ENCODE peak calls at places on chromosome 1, in four cellular contexts. W, I, E and B are unnamed samples.

GRCh38 chr1:54161495-54162168 is 8.8 kb upstream of the CDCP2 start:
- DNase-seq in W (no peak), I (no peak), E (no peak), B (no peak)

GRCh38 chr1:48055854-48056253 is 58.7 kb upstream of the TRABD2B start:
- DNase-seq in W (no peak), I (no peak), E (no peak), B (peak; percentile 70)

GRCh38 chr1:241376711-241377110 is 19.7 kb upstream of the RGS7 start:
- DNase-seq in W (no peak), I (no peak), E (no peak), B (no peak)

GRCh38 chr1:201711101-201711597 is 117.8 kb upstream of the IPO9 start:
- DNase-seq in W (no peak), I (no peak), E (no peak), B (no peak)

GRCh38 chr1:203316626-203317093 is 11.3 kb downstream of the BTG2 start:
- DNase-seq in W (no peak), I (no peak), E (no peak), B (no peak)

GRCh38 chr1:157154940-157155514 is 16.8 kb upstream of the ETV3 start:
- DNase-seq in W (peak; percentile 72), I (no peak), E (peak; percentile 72), B (no peak)

GRCh38 chr1:59733443-59734141 is 81.2 kb upstream of the HOOK1 start:
- DNase-seq in W (no peak), I (no peak), E (no peak), B (no peak)

GRCh38 chr1:203055166-203055799 is 29.0 kb downstream of the PPFIA4 start:
- DNase-seq in W (peak; percentile 63), I (peak; percentile 60), E (no peak), B (peak; percentile 69)

GRCh38 chr1:169460193-169460833 is 25.4 kb downstream of the SLC19A2 start:
- DNase-seq in W (no peak), I (no peak), E (no peak), B (peak; percentile 56)

GRCh38 chr1:172145231-172145651 is 275.2 kb upstream of the C1orf105 start:
- DNase-seq in W (no peak), I (no peak), E (no peak), B (no peak)

GRCh38 chr1:154527192-154527591 is 25.0 kb upstream of the SHE start:
- DNase-seq in W (no peak), I (no peak), E (no peak), B (no peak)

GRCh38 chr1:230286166-230286889 is 139.8 kb downstream of the PGBD5 start:
- DNase-seq in W (no peak), I (no peak), E (no peak), B (no peak)

GRCh38 chr1:177937931-177938330 is 31.9 kb downstream of the SEC16B start:
- DNase-seq in W (no peak), I (no peak), E (no peak), B (no peak)

GRCh38 chr1:21635138-21635535 is 34.0 kb downstream of the RAP1GAP start:
- DNase-seq in W (no peak), I (no peak), E (no peak), B (no peak)

GRCh38 chr1:78048446-78048845 is 2.7 kb downstream of the GIPC2 start:
- DNase-seq in W (no peak), I (no peak), E (no peak), B (no peak)

GRCh38 chr1:16630661-16631247 is 17.4 kb upstream of the NBPF1 start:
- DNase-seq in W (peak; percentile 84), I (no peak), E (no peak), B (no peak)

GRCh38 chr1:202131956-202132821 is 9.5 kb downstream of the GPR37L1 start:
- DNase-seq in W (no peak), I (no peak), E (no peak), B (no peak)

GRCh38 chr1:221601166-221601565 is 140.7 kb downstream of the DUSP10 start:
- DNase-seq in W (no peak), I (no peak), E (no peak), B (no peak)

GRCh38 chr1:32969556-32969955 is 4.9 kb upstream of the RNF19B start:
- DNase-seq in W (no peak), I (no peak), E (no peak), B (no peak)

GRCh38 chr1:222334026-222334680 is 213.8 kb downstream of the HHIPL2 start:
- DNase-seq in W (no peak), I (no peak), E (no peak), B (no peak)

GRCh38 chr1:6273380-6273891 is 12.5 kb upstream of the GPR153 start:
- DNase-seq in W (no peak), I (no peak), E (no peak), B (no peak)

GRCh38 chr1:204255225-204255624 is 41.4 kb upstream of the GOLT1A start:
- DNase-seq in W (no peak), I (peak; percentile 49), E (no peak), B (peak; percentile 63)

GRCh38 chr1:235998812-235999211 is 66.1 kb downstream of the NID1 start:
- DNase-seq in W (no peak), I (no peak), E (no peak), B (no peak)

GRCh38 chr1:168235548-168235885 is 9.7 kb downstream of the SFT2D2 start:
- DNase-seq in W (no peak), I (no peak), E (no peak), B (no peak)

GRCh38 chr1:224539971-224540370 is 76.1 kb upstream of the CNIH3 start:
- DNase-seq in W (no peak), I (no peak), E (no peak), B (no peak)

GRCh38 chr1:2631136-2632050 is 1.4 kb downstream of the MMEL1 start:
- DNase-seq in W (no peak), I (no peak), E (peak; percentile 61), B (no peak)

GRCh38 chr1:13801232-13801631 is 101.2 kb downstream of the PRDM2 start:
- DNase-seq in W (no peak), I (no peak), E (no peak), B (no peak)

GRCh38 chr1:207306603-207307002 is 14.9 kb upstream of the CD55 start:
- DNase-seq in W (no peak), I (no peak), E (no peak), B (no peak)

GRCh38 chr1:222224576-222224975 is 323.3 kb downstream of the HHIPL2 start:
- DNase-seq in W (no peak), I (no peak), E (no peak), B (no peak)

GRCh38 chr1:245858683-245859509 is 648.2 kb downstream of the SMYD3 start:
- DNase-seq in W (no peak), I (no peak), E (no peak), B (no peak)

GRCh38 chr1:243748706-243749283 is 101.2 kb downstream of the AKT3 start:
- DNase-seq in W (peak; percentile 55), I (peak; percentile 74), E (peak; percentile 49), B (no peak)

GRCh38 chr1:14599173-14599754 is 779 bp downstream of the KAZN start:
- DNase-seq in W (peak; percentile 36), I (peak; percentile 28), E (no peak), B (peak; percentile 56)

GRCh38 chr1:41420351-41420750 is 59.1 kb downstream of the FOXO6 start:
- DNase-seq in W (no peak), I (no peak), E (no peak), B (no peak)

GRCh38 chr1:17587693-17588047 is 48.2 kb downstream of the ARHGEF10L start:
- DNase-seq in W (no peak), I (no peak), E (peak; percentile 75), B (peak; percentile 52)

GRCh38 chr1:64499966-64500365 is 30.0 kb downstream of the CACHD1 start:
- DNase-seq in W (peak; percentile 22), I (peak; percentile 46), E (no peak), B (peak; percentile 28)

GRCh38 chr1:70675737-70676156 is 264.7 kb downstream of the CTH start:
- DNase-seq in W (peak; percentile 70), I (no peak), E (no peak), B (peak; percentile 30)

GRCh38 chr1:7587726-7588456 is 183.2 kb upstream of the VAMP3 start:
- DNase-seq in W (no peak), I (no peak), E (no peak), B (no peak)

GRCh38 chr1:111738436-111739221 is 566 bp downstream of the INKA2 start:
- DNase-seq in W (peak; percentile 62), I (peak; percentile 61), E (peak; percentile 42), B (peak; percentile 75)
- TF ChIP-seq ELF4 in W (no peak), I (no peak), E (no peak), B (no peak)

GRCh38 chr1:45656573-45657226 is 29.6 kb downstream of the GPBP1L1 start:
- DNase-seq in W (no peak), I (no peak), E (no peak), B (no peak)
- TF ChIP-seq ELF4 in W (no peak), I (no peak), E (no peak), B (no peak)

DNA sequence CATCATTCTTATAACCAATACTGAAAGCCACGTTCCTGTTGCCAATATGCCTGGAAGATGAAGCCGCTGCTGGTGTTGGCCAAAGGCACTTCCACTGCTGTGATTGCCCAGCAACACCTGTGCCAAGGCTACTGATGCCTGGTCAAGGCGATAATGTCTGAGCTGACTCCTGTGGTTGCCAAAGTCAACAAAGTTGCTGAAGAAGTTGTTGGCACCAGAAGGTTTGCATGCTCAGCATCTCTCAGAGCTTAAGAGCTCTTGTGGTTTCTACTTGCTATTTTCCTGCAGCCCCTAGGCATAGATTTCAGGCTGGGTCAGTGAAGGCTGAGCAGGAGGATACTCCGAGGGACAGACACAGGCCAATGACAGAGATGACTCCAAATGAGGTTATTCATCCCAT is 63.4 kb upstream of the RAB3GAP2 start:
- DNase-seq in W (no peak), I (no peak), E (no peak), B (no peak)
- TF ChIP-seq ELF4 in W (no peak), I (no peak), E (no peak), B (no peak)

GRCh38 chr1:27759236-27759635 is 13.8 kb upstream of the STX12 start:
- DNase-seq in W (no peak), I (no peak), E (no peak), B (no peak)

GRCh38 chr1:27755865-27756264 is 17.2 kb upstream of the STX12 start:
- DNase-seq in W (no peak), I (no peak), E (no peak), B (no peak)

GRCh38 chr1:27760411-27760810 is 12.6 kb upstream of the STX12 start:
- DNase-seq in W (no peak), I (no peak), E (no peak), B (no peak)

GRCh38 chr1:27752372-27752771 is 20.6 kb upstream of the STX12 start:
- DNase-seq in W (no peak), I (no peak), E (no peak), B (no peak)

GRCh38 chr1:27755286-27755685 is 17.7 kb upstream of the STX12 start:
- DNase-seq in W (no peak), I (no peak), E (no peak), B (no peak)
- TF ChIP-seq ELF4 in W (no peak), I (no peak), E (no peak), B (no peak)